ENCODE peak calls at places on chromosomes 3 and 15, in six cellular contexts. H, U, W, D, C and N are unnamed samples.

GRCh38 chr3:12340506-12340905 is 51.6 kb downstream of the PPARG start:
- DNase-seq in H (no peak), U (no peak), W (no peak), D (no peak), C (no peak), N (no peak)

GRCh38 chr15:61228025-61228901 is 839 bp downstream of the RORA start:
- DNase-seq in H (no peak), U (no peak), W (no peak), D (no peak), C (no peak), N (no peak)

GRCh38 chr3:100412897-100413590 is 11.7 kb downstream of the LNP1 start:
- DNase-seq in H (no peak), U (no peak), W (no peak), D (peak; percentile 37), C (no peak), N (no peak)

GRCh38 chr3:88141458-88142083 is 8.2 kb upstream of the C3orf38 start:
- DNase-seq in H (no peak), U (no peak), W (peak; percentile 73), D (no peak), C (peak; percentile 56), N (no peak)

GRCh38 chr3:23002846-23003800 is 200.0 kb upstream of the UBE2E2 start:
- DNase-seq in H (no peak), U (no peak), W (no peak), D (no peak), C (no peak), N (no peak)

GRCh38 chr15:68211656-68212320 is 6.7 kb upstream of the CALML4 start:
- DNase-seq in H (no peak), U (no peak), W (no peak), D (no peak), C (no peak), N (no peak)

GRCh38 chr3:8324727-8325126 is 176.9 kb upstream of the LMCD1 start:
- DNase-seq in H (peak; percentile 13), U (no peak), W (no peak), D (no peak), C (peak; percentile 16), N (no peak)

GRCh38 chr15:39497016-39497758 is 83.7 kb upstream of the THBS1 start:
- DNase-seq in H (no peak), U (no peak), W (no peak), D (no peak), C (no peak), N (no peak)

GRCh38 chr3:17810759-17811158 is 68.3 kb upstream of the TBC1D5 start:
- DNase-seq in H (no peak), U (no peak), W (peak; percentile 38), D (no peak), C (peak; percentile 38), N (no peak)

GRCh38 chr3:51389423-51390183 is 1.5 kb upstream of the RBM15B start:
- DNase-seq in H (peak; percentile 36), U (peak; percentile 77), W (no peak), D (no peak), C (no peak), N (no peak)

GRCh38 chr3:32340039-32340438 is 51.6 kb upstream of the CMTM7 start:
- DNase-seq in H (no peak), U (no peak), W (no peak), D (peak; percentile 3), C (no peak), N (no peak)

GRCh38 chr3:52090131-52090548 is 33.8 kb upstream of the DUSP7 start:
- DNase-seq in H (no peak), U (no peak), W (peak; percentile 88), D (no peak), C (peak; percentile 80), N (no peak)

GRCh38 chr3:120147072-120147871 is 53.0 kb upstream of the GSK3B start:
- DNase-seq in H (peak; percentile 13), U (no peak), W (no peak), D (no peak), C (no peak), N (no peak)

GRCh38 chr15:57550640-57551039 is 41.1 kb upstream of the MYZAP start:
- DNase-seq in H (no peak), U (peak; percentile 83), W (no peak), D (peak; percentile 78), C (no peak), N (no peak)